ENCODE peak calls at places on chromosomes 6 and 20, in four cellular contexts. One of them, this sample, is unnamed.

GRCh38 chr6:138571174-138571573 is 71.9 kb upstream of the NHSL1 start:
- DNase-seq in iris pigment epithelial cell: no peak
- DNase-seq in ovary: no peak
- DNase-seq in naive thymus-derived CD8-positive, alpha-beta T cell: no peak
- DNase-seq in this sample: no peak

GRCh38 chr20:57582432-57583288 is 21.8 kb downstream of the PCK1 start:
- DNase-seq in iris pigment epithelial cell: peak
- DNase-seq in ovary: peak
- DNase-seq in naive thymus-derived CD8-positive, alpha-beta T cell: no peak
- DNase-seq in this sample: peak

GRCh38 chr20:44138859-44139258 is 48.1 kb downstream of the JPH2 start:
- DNase-seq in iris pigment epithelial cell: no peak
- DNase-seq in ovary: no peak
- DNase-seq in naive thymus-derived CD8-positive, alpha-beta T cell: no peak
- DNase-seq in this sample: no peak

GRCh38 chr6:16313732-16314131 is 75.3 kb downstream of the GMPR start:
- DNase-seq in iris pigment epithelial cell: no peak
- DNase-seq in ovary: no peak
- DNase-seq in naive thymus-derived CD8-positive, alpha-beta T cell: no peak
- DNase-seq in this sample: no peak

GRCh38 chr20:23666189-23666588 is 22.6 kb downstream of the CST4 start:
- DNase-seq in iris pigment epithelial cell: peak
- DNase-seq in ovary: no peak
- DNase-seq in naive thymus-derived CD8-positive, alpha-beta T cell: no peak
- DNase-seq in this sample: no peak

GRCh38 chr6:28814032-28814976 is 109.5 kb downstream of the TRIM27 start:
- DNase-seq in iris pigment epithelial cell: no peak
- DNase-seq in ovary: no peak
- DNase-seq in naive thymus-derived CD8-positive, alpha-beta T cell: no peak
- DNase-seq in this sample: no peak

GRCh38 chr20:50932016-50932338 is 740 bp upstream of the ADNP start:
- DNase-seq in iris pigment epithelial cell: no peak
- DNase-seq in ovary: no peak
- DNase-seq in naive thymus-derived CD8-positive, alpha-beta T cell: no peak
- DNase-seq in this sample: no peak

GRCh38 chr6:25706314-25707014 is 48.1 kb upstream of the SLC17A4 start:
- DNase-seq in iris pigment epithelial cell: peak
- DNase-seq in ovary: peak
- DNase-seq in naive thymus-derived CD8-positive, alpha-beta T cell: no peak
- DNase-seq in this sample: no peak

GRCh38 chr20:43749734-43750294 is 23.0 kb upstream of the GTSF1L start:
- DNase-seq in iris pigment epithelial cell: peak
- DNase-seq in ovary: peak
- DNase-seq in naive thymus-derived CD8-positive, alpha-beta T cell: peak
- DNase-seq in this sample: peak